ENCODE peak calls at places on chromosomes 11 and 22, in eight cellular contexts. L is spleen; A is neural crest cell; T is NCI-H1092; S is IMR-90; X is mesendoderm; W is stimulated activated CD4-positive, alpha-beta T cell treated with anti-CD3 and anti-CD28 coated beads, TNF-alpha, amount 100 ng/mL, for 4 hours; C is HEK293T. H is an unnamed sample.
A peak's percentile ranks its signal among the peaks of the same experiment; 100 is the strongest.

GRCh38 chr11:131811380-131811779 is 441.0 kb downstream of the NTM start:
- DNase-seq in X (no peak), A (no peak), C (no peak), W (no peak), L (no peak), S (no peak), T (no peak), H (no peak)

GRCh38 chr11:19378814-19379213 is 138.1 kb upstream of the E2F8 start:
- DNase-seq in X (no peak), C (no peak), A (no peak), L (no peak), T (no peak), W (no peak), S (no peak), H (no peak)

GRCh38 chr22:39718206-39718605 is 147.7 kb downstream of the CACNA1I start:
- DNase-seq in S (no peak), A (no peak), C (no peak), W (no peak), X (no peak), L (peak; percentile 36), T (no peak), H (no peak)

GRCh38 chr11:16613401-16614381 is 124.8 kb upstream of the C11orf58 start:
- DNase-seq in C (peak; percentile 84), W (peak; percentile 37), A (peak; percentile 94), S (peak; percentile 83), T (peak; percentile 90), X (peak; percentile 94), L (peak; percentile 90), H (peak; percentile 86)

GRCh38 chr11:124108158-124108557 is 7.1 kb upstream of the VWA5A start:
- DNase-seq in X (peak; percentile 80), T (peak; percentile 35), A (no peak), L (no peak), S (peak; percentile 15), W (no peak), C (no peak), H (peak; percentile 15)

GRCh38 chr11:1531961-1532586 is 40.0 kb downstream of the DUSP8 start:
- DNase-seq in C (no peak), A (no peak), W (no peak), L (no peak), S (no peak), X (no peak), T (no peak), H (no peak)

GRCh38 chr22:47386812-47387510 is 624.5 kb downstream of the TBC1D22A start:
- DNase-seq in L (peak; percentile 63), W (no peak), C (no peak), T (no peak), A (no peak), X (no peak), S (no peak), H (no peak)

GRCh38 chr11:70699294-70700221 is 301.2 kb downstream of the CTTN start:
- DNase-seq in S (no peak), C (no peak), W (no peak), X (peak; percentile 79), A (no peak), T (no peak), L (peak; percentile 37), H (no peak)

GRCh38 chr11:131671764-131672163 is 301.3 kb downstream of the NTM start:
- DNase-seq in X (peak; percentile 68), W (no peak), S (no peak), L (no peak), C (no peak), T (no peak), A (no peak), H (no peak)

GRCh38 chr11:131372243-131372930 is 2.0 kb downstream of the NTM start:
- DNase-seq in A (no peak), W (no peak), T (no peak), S (no peak), L (no peak), X (peak; percentile 59), C (no peak), H (no peak)

GRCh38 chr11:17552041-17552355 is 4.9 kb downstream of the OTOG start:
- DNase-seq in L (no peak), A (no peak), S (no peak), W (no peak), X (no peak), T (no peak), C (no peak), H (no peak)

GRCh38 chr11:30357872-30358271 is 35.0 kb downstream of the ARL14EP start:
- DNase-seq in W (no peak), S (no peak), L (no peak), X (no peak), T (no peak), C (no peak), A (no peak), H (no peak)

GRCh38 chr11:8067567-8067928 is 13.5 kb upstream of the TUB start:
- DNase-seq in S (no peak), W (no peak), C (no peak), L (no peak), X (no peak), T (no peak), A (no peak), H (no peak)

GRCh38 chr11:119450590-119450989 is 27.6 kb upstream of the THY1 start:
- DNase-seq in S (peak; percentile 56), W (no peak), L (no peak), T (no peak), A (no peak), C (no peak), X (no peak), H (no peak)

GRCh38 chr11:26551186-26551801 is 20.8 kb downstream of the MUC15 start:
- DNase-seq in W (no peak), T (no peak), S (peak; percentile 6), C (no peak), X (peak; percentile 16), L (no peak), A (no peak), H (no peak)

GRCh38 chr22:17706451-17706900 is 67.8 kb downstream of the BID start:
- DNase-seq in L (no peak), S (peak; percentile 93), X (peak; percentile 78), C (no peak), T (no peak), A (no peak), W (peak; percentile 15), H (peak; percentile 68)

GRCh38 chr11:45805305-45806071 is 539 bp downstream of the SLC35C1 start:
- DNase-seq in A (peak; percentile 17), X (peak; percentile 77), C (peak; percentile 26), W (no peak), S (peak; percentile 78), T (no peak), L (peak; percentile 86), H (no peak)

GRCh38 chr22:44723801-44724200 is 21.8 kb downstream of the PRR5 start:
- DNase-seq in A (no peak), T (no peak), W (no peak), C (peak; percentile 44), L (no peak), X (peak; percentile 62), S (peak; percentile 49), H (no peak)

GRCh38 chr22:29152381-29153138 is 53.1 kb upstream of the EMID1 start:
- DNase-seq in W (no peak), S (no peak), C (no peak), T (no peak), A (no peak), X (peak; percentile 67), L (peak; percentile 75), H (no peak)

GRCh38 chr11:67372232-67372992 is 986 bp downstream of the CLCF1 start:
- DNase-seq in T (no peak), X (no peak), A (no peak), S (no peak), L (peak; percentile 87), W (no peak), C (no peak), H (no peak)

GRCh38 chr11:68546555-68546954 is 86.0 kb downstream of the PPP6R3 start:
- DNase-seq in S (peak; percentile 47), A (no peak), W (no peak), X (peak; percentile 28), C (no peak), L (no peak), T (no peak), H (no peak)

GRCh38 chr11:130407978-130408377 is 20.4 kb downstream of the ADAMTS8 start:
- DNase-seq in C (no peak), W (no peak), A (no peak), X (no peak), L (no peak), S (peak; percentile 91), T (no peak), H (no peak)

GRCh38 chr22:41341990-41342389 is 39.8 kb upstream of the TEF start:
- DNase-seq in A (no peak), L (no peak), X (no peak), W (no peak), C (no peak), S (peak; percentile 36), T (no peak), H (peak; percentile 56)